ENCODE peak calls at places on chromosomes 1 and 21, in four cellular contexts. One of them, this sample, is unnamed.

GRCh38 chr1:89068291-89068690 is 3.3 kb upstream of the GBP1 start:
- DNase-seq in HFF-Myc: no peak
- DNase-seq in stimulated activated effector memory CD8-positive, alpha-beta T cell treated with anti-CD3 and anti-CD28 coated beads, Interleukin-12 subunit alpha, Interleukin-12 subunit beta, amount 100 ng/mL, for 72 hours: no peak
- DNase-seq in fibroblast of lung: peak
- DNase-seq in this sample: peak

GRCh38 chr21:16522512-16522911 is 792.7 kb downstream of the USP25 start:
- DNase-seq in stimulated activated effector memory CD8-positive, alpha-beta T cell treated with anti-CD3 and anti-CD28 coated beads, Interleukin-12 subunit alpha, Interleukin-12 subunit beta, amount 100 ng/mL, for 72 hours: no peak
- DNase-seq in fibroblast of lung: peak
- DNase-seq in HFF-Myc: no peak
- DNase-seq in this sample: no peak

GRCh38 chr1:173341307-173341706 is 134.2 kb upstream of the TNFSF4 start:
- DNase-seq in fibroblast of lung: peak
- DNase-seq in HFF-Myc: no peak
- DNase-seq in stimulated activated effector memory CD8-positive, alpha-beta T cell treated with anti-CD3 and anti-CD28 coated beads, Interleukin-12 subunit alpha, Interleukin-12 subunit beta, amount 100 ng/mL, for 72 hours: no peak
- DNase-seq in this sample: peak

GRCh38 chr1:226201029-226201593 is 14.6 kb upstream of the ACBD3 start:
- DNase-seq in fibroblast of lung: peak
- DNase-seq in HFF-Myc: no peak
- DNase-seq in stimulated activated effector memory CD8-positive, alpha-beta T cell treated with anti-CD3 and anti-CD28 coated beads, Interleukin-12 subunit alpha, Interleukin-12 subunit beta, amount 100 ng/mL, for 72 hours: no peak
- DNase-seq in this sample: no peak

GRCh38 chr1:56808385-56808784 is 10.8 kb downstream of the FYB2 start:
- DNase-seq in HFF-Myc: no peak
- DNase-seq in stimulated activated effector memory CD8-positive, alpha-beta T cell treated with anti-CD3 and anti-CD28 coated beads, Interleukin-12 subunit alpha, Interleukin-12 subunit beta, amount 100 ng/mL, for 72 hours: no peak
- DNase-seq in fibroblast of lung: no peak
- DNase-seq in this sample: no peak

GRCh38 chr1:116254776-116255175 is 118.3 kb upstream of the ATP1A1 start:
- DNase-seq in HFF-Myc: no peak
- DNase-seq in stimulated activated effector memory CD8-positive, alpha-beta T cell treated with anti-CD3 and anti-CD28 coated beads, Interleukin-12 subunit alpha, Interleukin-12 subunit beta, amount 100 ng/mL, for 72 hours: no peak
- DNase-seq in fibroblast of lung: no peak
- DNase-seq in this sample: no peak

GRCh38 chr1:67749844-67750689 is 65.1 kb downstream of the GADD45A start:
- DNase-seq in fibroblast of lung: peak
- DNase-seq in stimulated activated effector memory CD8-positive, alpha-beta T cell treated with anti-CD3 and anti-CD28 coated beads, Interleukin-12 subunit alpha, Interleukin-12 subunit beta, amount 100 ng/mL, for 72 hours: no peak
- DNase-seq in HFF-Myc: peak
- DNase-seq in this sample: peak

GRCh38 chr21:41520560-41521442 is 12.8 kb upstream of the TMPRSS2 start:
- DNase-seq in stimulated activated effector memory CD8-positive, alpha-beta T cell treated with anti-CD3 and anti-CD28 coated beads, Interleukin-12 subunit alpha, Interleukin-12 subunit beta, amount 100 ng/mL, for 72 hours: no peak
- DNase-seq in HFF-Myc: no peak
- DNase-seq in fibroblast of lung: no peak
- DNase-seq in this sample: no peak

GRCh38 chr1:49163041-49163440 is 386.4 kb upstream of the BEND5 start:
- DNase-seq in stimulated activated effector memory CD8-positive, alpha-beta T cell treated with anti-CD3 and anti-CD28 coated beads, Interleukin-12 subunit alpha, Interleukin-12 subunit beta, amount 100 ng/mL, for 72 hours: no peak
- DNase-seq in fibroblast of lung: no peak
- DNase-seq in HFF-Myc: no peak
- DNase-seq in this sample: no peak

GRCh38 chr1:156813750-156814570 is 2.7 kb downstream of the SH2D2A start:
- DNase-seq in HFF-Myc: no peak
- DNase-seq in fibroblast of lung: peak
- DNase-seq in stimulated activated effector memory CD8-positive, alpha-beta T cell treated with anti-CD3 and anti-CD28 coated beads, Interleukin-12 subunit alpha, Interleukin-12 subunit beta, amount 100 ng/mL, for 72 hours: peak
- DNase-seq in this sample: peak

GRCh38 chr1:218374972-218375371 is 29.8 kb downstream of the TGFB2 start:
- DNase-seq in stimulated activated effector memory CD8-positive, alpha-beta T cell treated with anti-CD3 and anti-CD28 coated beads, Interleukin-12 subunit alpha, Interleukin-12 subunit beta, amount 100 ng/mL, for 72 hours: no peak
- DNase-seq in fibroblast of lung: no peak
- DNase-seq in HFF-Myc: no peak
- DNase-seq in this sample: no peak

GRCh38 chr21:28959367-28960099 is 33.1 kb downstream of the LTN1 start:
- DNase-seq in fibroblast of lung: peak
- DNase-seq in stimulated activated effector memory CD8-positive, alpha-beta T cell treated with anti-CD3 and anti-CD28 coated beads, Interleukin-12 subunit alpha, Interleukin-12 subunit beta, amount 100 ng/mL, for 72 hours: no peak
- DNase-seq in HFF-Myc: peak
- DNase-seq in this sample: peak

GRCh38 chr21:25428537-25428936 is 178.7 kb downstream of the MRPL39 start:
- DNase-seq in HFF-Myc: no peak
- DNase-seq in fibroblast of lung: peak
- DNase-seq in stimulated activated effector memory CD8-positive, alpha-beta T cell treated with anti-CD3 and anti-CD28 coated beads, Interleukin-12 subunit alpha, Interleukin-12 subunit beta, amount 100 ng/mL, for 72 hours: no peak
- DNase-seq in this sample: no peak

GRCh38 chr21:45183852-45184251 is 103.8 kb downstream of the POFUT2 start:
- DNase-seq in stimulated activated effector memory CD8-positive, alpha-beta T cell treated with anti-CD3 and anti-CD28 coated beads, Interleukin-12 subunit alpha, Interleukin-12 subunit beta, amount 100 ng/mL, for 72 hours: no peak
- DNase-seq in HFF-Myc: no peak
- DNase-seq in fibroblast of lung: no peak
- DNase-seq in this sample: no peak

GRCh38 chr21:29481641-29482040 is 182.9 kb downstream of the BACH1 start:
- DNase-seq in fibroblast of lung: peak
- DNase-seq in stimulated activated effector memory CD8-positive, alpha-beta T cell treated with anti-CD3 and anti-CD28 coated beads, Interleukin-12 subunit alpha, Interleukin-12 subunit beta, amount 100 ng/mL, for 72 hours: no peak
- DNase-seq in HFF-Myc: peak
- DNase-seq in this sample: peak

GRCh38 chr1:9008236-9008635 is 18.0 kb downstream of the SLC2A7 start:
- DNase-seq in fibroblast of lung: no peak
- DNase-seq in HFF-Myc: no peak
- DNase-seq in stimulated activated effector memory CD8-positive, alpha-beta T cell treated with anti-CD3 and anti-CD28 coated beads, Interleukin-12 subunit alpha, Interleukin-12 subunit beta, amount 100 ng/mL, for 72 hours: no peak
- DNase-seq in this sample: no peak

GRCh38 chr1:224201336-224201735 is 18.3 kb downstream of the DEGS1 start:
- DNase-seq in HFF-Myc: no peak
- DNase-seq in fibroblast of lung: no peak
- DNase-seq in stimulated activated effector memory CD8-positive, alpha-beta T cell treated with anti-CD3 and anti-CD28 coated beads, Interleukin-12 subunit alpha, Interleukin-12 subunit beta, amount 100 ng/mL, for 72 hours: no peak
- DNase-seq in this sample: no peak

GRCh38 chr1:159211331-159212136 is 6.9 kb downstream of the ACKR1 start:
- DNase-seq in stimulated activated effector memory CD8-positive, alpha-beta T cell treated with anti-CD3 and anti-CD28 coated beads, Interleukin-12 subunit alpha, Interleukin-12 subunit beta, amount 100 ng/mL, for 72 hours: peak
- DNase-seq in fibroblast of lung: peak
- DNase-seq in HFF-Myc: no peak
- DNase-seq in this sample: peak

GRCh38 chr1:25082216-25082899 is 149.9 kb downstream of the SYF2 start:
- DNase-seq in fibroblast of lung: no peak
- DNase-seq in stimulated activated effector memory CD8-positive, alpha-beta T cell treated with anti-CD3 and anti-CD28 coated beads, Interleukin-12 subunit alpha, Interleukin-12 subunit beta, amount 100 ng/mL, for 72 hours: no peak
- DNase-seq in HFF-Myc: no peak
- DNase-seq in this sample: no peak

GRCh38 chr1:240888039-240888786 is 276.3 kb upstream of the GREM2 start:
- DNase-seq in HFF-Myc: no peak
- DNase-seq in stimulated activated effector memory CD8-positive, alpha-beta T cell treated with anti-CD3 and anti-CD28 coated beads, Interleukin-12 subunit alpha, Interleukin-12 subunit beta, amount 100 ng/mL, for 72 hours: no peak
- DNase-seq in fibroblast of lung: peak
- DNase-seq in this sample: no peak

GRCh38 chr1:70811815-70812214 is 235.8 kb downstream of the PTGER3 start:
- DNase-seq in stimulated activated effector memory CD8-positive, alpha-beta T cell treated with anti-CD3 and anti-CD28 coated beads, Interleukin-12 subunit alpha, Interleukin-12 subunit beta, amount 100 ng/mL, for 72 hours: no peak
- DNase-seq in fibroblast of lung: no peak
- DNase-seq in HFF-Myc: no peak
- DNase-seq in this sample: no peak

GRCh38 chr1:30027247-30027646 is 696.1 kb downstream of the MATN1 start:
- DNase-seq in stimulated activated effector memory CD8-positive, alpha-beta T cell treated with anti-CD3 and anti-CD28 coated beads, Interleukin-12 subunit alpha, Interleukin-12 subunit beta, amount 100 ng/mL, for 72 hours: no peak
- DNase-seq in fibroblast of lung: no peak
- DNase-seq in HFF-Myc: no peak
- DNase-seq in this sample: no peak

GRCh38 chr1:82318265-82318664 is 517.5 kb downstream of the ADGRL2 start:
- DNase-seq in fibroblast of lung: peak
- DNase-seq in HFF-Myc: no peak
- DNase-seq in stimulated activated effector memory CD8-positive, alpha-beta T cell treated with anti-CD3 and anti-CD28 coated beads, Interleukin-12 subunit alpha, Interleukin-12 subunit beta, amount 100 ng/mL, for 72 hours: no peak
- DNase-seq in this sample: no peak